ENCODE peak calls at places on chromosomes 4 and X, in four cellular contexts. S is GM12878, D is WTC11, E is HepG2. W is an unnamed sample.

GRCh38 chr4:178612725-178613124 is 1170.5 kb upstream of the AGA start:
- DNase-seq in S (no peak), D (no peak), E (no peak), W (no peak)

GRCh38 chr4:663438-664428 is 10.3 kb downstream of the ATP5ME start:
- DNase-seq in S (no peak), D (peak), E (no peak), W (no peak)

GRCh38 chrX:74923942-74924448 is 1.3 kb downstream of the NEXMIF start:
- DNase-seq in S (no peak), D (peak), E (no peak), W (no peak)

GRCh38 chr4:158238574-158238973 is 28.3 kb downstream of the TMEM144 start:
- DNase-seq in S (no peak), D (no peak), E (no peak), W (no peak)

GRCh38 chr4:56804551-56804950 is 16.9 kb downstream of the SPINK2 start:
- DNase-seq in S (peak), D (no peak), E (no peak), W (no peak)

GRCh38 chr4:10344824-10345223 is 112.4 kb downstream of the ZNF518B start:
- DNase-seq in S (no peak), D (no peak), E (no peak), W (no peak)

GRCh38 chr4:134490863-134491262 is 289.3 kb upstream of the PABPC4L start:
- DNase-seq in S (no peak), D (no peak), E (no peak), W (no peak)

GRCh38 chr4:56424697-56425514 is 10.5 kb downstream of the PPAT start:
- DNase-seq in S (no peak), D (no peak), E (no peak), W (peak)

GRCh38 chr4:187227907-187228699 is 504.4 kb upstream of the FAT1 start:
- DNase-seq in S (no peak), D (no peak), E (no peak), W (no peak)

GRCh38 chrX:132837126-132837525 is 121.3 kb downstream of the HS6ST2 start:
- DNase-seq in S (no peak), D (no peak), E (no peak), W (no peak)

GRCh38 chr4:28469387-28469786 is 1608.7 kb downstream of the STIM2 start:
- DNase-seq in S (no peak), D (no peak), E (no peak), W (no peak)

GRCh38 chrX:130083656-130084382 is 26.5 kb downstream of the ELF4 start:
- DNase-seq in S (no peak), D (no peak), E (no peak), W (peak)

GRCh38 chrX:16946971-16947562 is 609 bp downstream of the REPS2 start:
- DNase-seq in S (no peak), D (no peak), E (no peak), W (peak)

GRCh38 chr4:184740965-184741364 is 7.1 kb upstream of the CENPU start:
- DNase-seq in S (no peak), D (no peak), E (no peak), W (no peak)

GRCh38 chr4:1752284-1753041 is 31.1 kb downstream of the TACC3 start:
- DNase-seq in S (no peak), D (no peak), E (peak), W (peak)

GRCh38 chrX:22300130-22300529 is 27.4 kb downstream of the CBLL2 start:
- DNase-seq in S (no peak), D (no peak), E (no peak), W (no peak)

GRCh38 chrX:34053931-34054330 is 78.2 kb downstream of the FAM47A start:
- DNase-seq in S (no peak), D (no peak), E (no peak), W (no peak)

GRCh38 chr4:139556071-139556734 is at the start of gene SETD7:
- DNase-seq in S (no peak), D (peak), E (no peak), W (peak)

GRCh38 chr4:20916106-20916505 is 215.8 kb downstream of the PACRGL start:
- DNase-seq in S (no peak), D (no peak), E (no peak), W (no peak)

GRCh38 chrX:39757971-39758370 is 339.8 kb downstream of the BCOR start:
- DNase-seq in S (no peak), D (no peak), E (no peak), W (no peak)

GRCh38 chr4:186693159-186693815 is 30.4 kb downstream of the FAT1 start:
- DNase-seq in S (no peak), D (no peak), E (no peak), W (peak)

DNA sequence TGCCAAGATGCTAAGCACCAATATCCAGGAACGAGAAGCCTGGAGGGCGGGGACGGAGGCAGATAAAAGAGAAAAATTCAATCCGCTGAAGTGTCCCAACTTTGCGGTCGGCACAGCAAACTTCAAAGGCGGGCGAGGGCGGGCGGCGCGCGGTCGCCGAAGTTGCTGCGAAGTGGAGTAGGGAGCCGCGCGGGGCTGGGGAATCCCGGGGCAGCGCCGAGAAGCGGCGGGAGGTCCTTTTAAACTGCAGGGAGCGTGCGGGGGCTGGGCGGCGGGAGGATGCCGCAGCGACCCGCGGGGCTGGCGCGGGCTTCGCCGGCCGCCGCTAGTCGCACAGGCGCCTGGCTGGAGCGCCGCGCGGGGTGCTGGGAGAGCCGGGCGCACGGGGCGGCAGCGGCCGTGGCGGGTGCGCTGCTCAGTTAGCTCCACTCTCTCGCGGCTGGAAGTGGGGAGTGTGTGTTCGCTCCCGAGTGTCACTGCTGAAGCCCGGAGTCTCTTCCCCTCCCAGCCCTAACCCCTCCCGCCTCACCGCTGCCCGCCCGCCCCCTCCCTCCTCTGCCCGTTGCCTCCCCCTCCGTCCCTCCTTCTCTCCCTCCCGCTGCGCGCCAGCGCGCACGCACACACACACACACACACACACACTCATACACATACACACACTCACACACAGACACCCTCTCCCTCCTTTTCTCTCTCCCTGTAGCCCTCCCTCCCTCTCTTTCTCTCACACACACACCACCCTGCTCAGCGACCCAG is at the start of gene NDNF:
- DNase-seq in S (no peak), D (peak), E (peak), W (no peak)
- TF ChIP-seq CREM in S (no peak), D (no peak), E (no peak), W (no peak)

DNA sequence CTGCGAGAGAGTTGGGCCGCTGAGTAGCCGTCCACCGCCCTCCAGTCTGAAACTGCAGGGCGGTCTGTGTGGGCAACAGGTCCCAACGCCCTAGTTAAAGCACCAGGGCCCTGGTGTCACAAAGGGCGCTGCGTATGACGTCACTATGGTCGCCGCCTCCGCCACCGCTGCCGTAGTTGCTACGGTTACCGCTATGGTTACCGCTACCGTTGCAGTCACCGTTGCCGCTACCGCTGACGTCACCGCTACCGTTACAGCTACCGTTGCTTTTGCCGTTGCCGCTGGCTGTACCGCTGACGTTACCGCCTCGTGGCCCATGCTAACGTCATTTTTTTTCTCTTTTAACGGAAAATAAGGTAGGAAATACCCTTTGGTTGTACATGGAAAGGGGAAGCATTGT is at the start of gene PPP1R2C:
- DNase-seq in S (no peak), D (no peak), E (no peak), W (no peak)
- TF ChIP-seq CREM in S (no peak), D (no peak), E (no peak), W (no peak)

DNA sequence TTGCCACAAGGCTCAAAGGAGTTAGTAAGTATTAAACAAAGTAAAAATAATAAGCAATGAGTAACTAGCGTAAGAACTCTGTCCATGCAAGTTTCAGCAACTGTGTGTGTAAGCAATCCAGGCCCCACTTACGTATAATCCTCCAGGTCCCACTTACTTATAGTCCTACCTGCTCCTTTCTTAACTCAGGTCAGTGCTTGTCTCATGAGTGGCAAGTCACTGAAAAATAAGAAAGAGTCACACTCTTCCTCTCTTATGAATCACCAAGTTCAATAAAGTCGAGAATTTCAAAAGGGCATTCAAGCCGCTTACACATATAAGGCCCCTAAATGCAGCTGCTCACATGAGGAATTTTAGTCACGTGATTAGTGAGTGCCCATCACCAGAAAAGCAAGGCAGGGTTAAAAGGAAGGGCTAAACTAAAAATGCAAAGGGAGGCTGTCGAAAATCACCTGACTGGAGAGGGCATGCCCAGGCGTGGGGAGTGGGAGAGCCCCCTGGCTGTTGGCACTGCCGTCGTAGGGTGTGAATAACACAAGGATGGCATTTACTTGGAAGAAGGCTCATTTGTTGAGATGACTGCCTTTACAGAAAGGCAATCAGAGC is 58.2 kb downstream of the ZNF827 start:
- DNase-seq in S (no peak), D (no peak), E (no peak), W (no peak)
- TF ChIP-seq CREM in S (no peak), D (no peak), E (no peak), W (no peak)

DNA sequence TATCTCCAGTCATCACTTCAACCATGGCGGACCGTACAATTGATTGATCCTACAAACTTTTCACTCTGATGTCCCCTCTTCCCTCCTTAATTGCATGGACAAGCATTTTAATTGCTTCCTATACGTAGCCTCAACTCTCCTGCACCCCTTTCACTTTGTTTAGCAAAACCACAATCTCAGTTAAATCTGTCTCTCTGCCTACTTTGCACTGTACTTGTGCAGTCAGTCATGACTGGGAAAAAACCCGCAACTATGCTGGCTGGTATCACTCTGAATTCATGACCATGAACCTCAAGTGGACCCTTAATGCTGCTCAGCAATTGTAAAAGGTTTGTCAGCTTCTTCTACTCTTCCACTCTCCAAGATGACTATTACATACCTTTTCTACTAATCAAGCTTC is 51.7 kb upstream of the AFF2 start:
- DNase-seq in S (peak), D (no peak), E (no peak), W (no peak)
- TF ChIP-seq CREM in S (no peak), D (no peak), E (no peak), W (no peak)